ENCODE peak calls at places on chromosomes 13 and 19, in four cellular contexts. N is fibroblast of the aortic adventitia, A is dorsolateral prefrontal cortex, E is psoas muscle. R is an unnamed sample.

GRCh38 chr19:16378291-16378889 is 53.8 kb downstream of the KLF2 start:
- DNase-seq in N (no peak), A (no peak), E (no peak), R (peak)

GRCh38 chr13:112442483-112443090 is 66.4 kb downstream of the SPACA7 start:
- DNase-seq in A (no peak), N (no peak), E (no peak), R (peak)

GRCh38 chr13:92640936-92641335 is 585.7 kb upstream of the GPC6 start:
- DNase-seq in N (no peak), E (no peak), A (no peak), R (no peak)

GRCh38 chr19:13190781-13191540 is 40.8 kb downstream of the IER2 start:
- DNase-seq in E (no peak), A (no peak), N (no peak), R (no peak)

GRCh38 chr13:26024558-26024957 is 27.3 kb downstream of the SHISA2 start:
- DNase-seq in N (peak), A (no peak), E (no peak), R (no peak)

GRCh38 chr19:14404322-14404721 is 14.8 kb downstream of the DDX39A start:
- DNase-seq in A (no peak), N (no peak), E (no peak), R (no peak)

GRCh38 chr19:14089662-14090508 is 666 bp downstream of the SAMD1 start:
- DNase-seq in A (peak), N (peak), E (peak), R (peak)

GRCh38 chr13:76822691-76823267 is 63.4 kb downstream of the KCTD12 start:
- DNase-seq in N (peak), E (no peak), A (no peak), R (no peak)

GRCh38 chr19:3700242-3701032 is at the start of gene PIP5K1C:
- DNase-seq in A (peak), N (peak), E (peak), R (peak)

GRCh38 chr19:35342430-35342829 is 5.3 kb upstream of the FFAR1 start:
- DNase-seq in A (no peak), N (no peak), E (no peak), R (no peak)

GRCh38 chr13:84847107-84847506 is 952.1 kb downstream of the SLITRK6 start:
- DNase-seq in N (no peak), E (no peak), A (no peak), R (no peak)

GRCh38 chr13:84845875-84846619 is 953.2 kb downstream of the SLITRK6 start:
- DNase-seq in A (no peak), E (no peak), N (no peak), R (no peak)

GRCh38 chr13:84843368-84843767 is 955.9 kb downstream of the SLITRK6 start:
- DNase-seq in A (no peak), N (no peak), E (no peak), R (no peak)

GRCh38 chr13:84844473-84844872 is 954.7 kb downstream of the SLITRK6 start:
- DNase-seq in E (no peak), N (no peak), A (no peak), R (no peak)
- TF ChIP-seq CTCF in E (no peak), N (no peak), A (peak), R (no peak)

DNA sequence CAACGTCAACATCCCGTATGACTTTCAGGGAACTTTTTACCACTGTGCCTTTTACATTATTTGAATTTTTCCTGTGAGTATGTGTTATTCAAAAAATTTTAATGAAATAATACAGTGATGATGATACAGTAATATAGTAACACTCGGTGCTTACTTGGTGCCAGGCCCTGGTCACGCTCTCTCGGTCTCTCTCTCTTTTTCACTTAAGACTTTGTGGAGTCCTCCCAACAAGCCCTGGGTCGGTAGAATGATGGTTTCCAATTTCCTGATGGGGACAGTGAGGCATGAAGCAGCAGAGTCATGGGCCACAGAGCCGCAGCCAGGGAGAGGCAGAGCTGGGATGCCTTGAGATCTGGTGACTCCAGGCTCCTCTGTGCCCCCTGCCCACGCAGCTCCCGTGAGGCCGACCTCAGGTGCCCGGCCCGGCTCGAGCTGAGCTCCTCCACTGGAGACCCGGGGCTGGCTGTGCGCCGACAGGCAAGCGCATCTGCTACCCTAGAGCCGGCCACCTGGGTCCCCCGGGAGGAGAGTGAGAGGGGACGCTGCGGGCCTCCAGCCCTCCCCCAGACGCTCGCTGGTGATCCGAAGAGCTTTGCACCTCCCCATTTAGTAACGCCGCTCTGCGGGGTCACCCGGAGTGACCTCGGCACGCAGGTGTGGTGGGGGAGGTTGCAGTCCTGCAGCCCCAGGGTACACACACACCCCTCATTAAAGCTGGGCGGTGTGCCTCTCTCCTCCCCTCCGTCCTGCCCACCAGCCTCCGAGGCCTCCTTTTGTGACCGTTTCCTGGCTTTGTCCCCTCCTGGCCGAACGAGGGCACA is 4.4 kb upstream of the SBK3 start:
- DNase-seq in N (peak), E (peak), A (no peak), R (peak)
- H3K4me3 ChIP-seq in N (peak), E (peak), A (no peak), R (peak)

DNA sequence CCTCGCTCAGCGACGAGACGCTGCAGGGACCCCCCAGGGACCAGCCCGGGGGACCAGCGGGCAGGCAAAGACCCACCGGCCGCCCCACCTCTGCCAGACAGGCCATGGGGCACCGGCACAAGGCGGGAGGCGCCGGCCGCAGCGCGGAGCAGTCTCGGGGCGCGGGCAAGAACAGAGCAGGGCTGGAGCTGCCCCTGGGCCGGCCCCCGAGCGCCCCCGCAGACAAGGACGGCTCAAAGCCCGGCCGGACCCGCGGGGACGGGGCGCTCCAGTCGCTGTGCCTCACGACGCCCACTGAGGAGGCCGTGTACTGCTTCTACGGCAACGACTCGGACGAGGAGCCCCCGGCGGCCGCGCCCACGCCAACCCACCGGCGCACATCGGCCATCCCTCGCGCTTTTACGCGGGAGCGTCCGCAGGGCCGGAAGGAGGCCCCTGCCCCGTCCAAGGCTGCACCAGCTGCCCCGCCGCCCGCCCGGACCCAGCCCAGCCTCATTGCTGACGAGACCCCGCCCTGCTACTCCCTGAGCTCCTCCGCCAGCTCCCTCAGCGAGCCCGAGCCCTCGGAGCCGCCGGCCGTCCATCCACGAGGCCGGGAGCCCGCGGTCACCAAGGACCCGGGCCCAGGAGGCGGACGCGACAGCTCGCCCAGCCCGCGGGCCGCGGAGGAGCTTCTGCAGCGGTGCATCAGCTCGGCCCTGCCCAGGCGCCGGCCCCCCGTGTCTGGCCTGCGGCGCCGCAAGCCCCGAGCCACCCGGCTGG is 11.3 kb downstream of the C19orf25 start:
- DNase-seq in N (no peak), A (no peak), E (peak), R (no peak)
- TF ChIP-seq CTCF in N (no peak), A (no peak), E (no peak), R (no peak)

GRCh38 chr19:11749751-11750150 is 11.0 kb upstream of the ZNF823 start:
- DNase-seq in A (no peak), N (no peak), E (no peak), R (no peak)
- H3K4me3 ChIP-seq in A (no peak), N (no peak), E (no peak), R (no peak)

R was measured in osteoblast.